ENCODE peak calls at places on chromosome 12, in seven cellular contexts. X is SK-N-SH, L is GM12878, I is HCT116, A is K562, G is HepG2, U is H1. V is an unnamed sample. For H3K27me3 and H3K9me3, the result is how much of the 10 kb centered on the place peaks cover.

GRCh38 chr12:51413149-51413548 is 11.5 kb upstream of the SLC4A8 start:
- DNase-seq in X (no peak), L (no peak), G (no peak), A (no peak), U (no peak), I (no peak), V (no peak)

GRCh38 chr12:62640910-62641448 is 174.4 kb downstream of the MON2 start:
- DNase-seq in L (peak), A (no peak), I (no peak), G (no peak), U (no peak), X (no peak), V (no peak)

GRCh38 chr12:22042981-22043669 is 2.9 kb upstream of the CMAS start:
- DNase-seq in I (no peak), U (no peak), L (no peak), G (no peak), X (no peak), A (no peak), V (no peak)

GRCh38 chr12:25557830-25558436 is 4.8 kb upstream of the LMNTD1 start:
- DNase-seq in L (no peak), A (peak), U (no peak), X (peak), G (peak), I (peak), V (peak)

GRCh38 chr12:94429633-94430032 is 30.0 kb downstream of the CEP83 start:
- DNase-seq in A (no peak), I (no peak), G (peak), U (no peak), L (no peak), X (no peak), V (no peak)

GRCh38 chr12:126084480-126084879 is 1019.2 kb downstream of the AACS start:
- DNase-seq in X (no peak), U (no peak), L (no peak), A (no peak), I (no peak), G (no peak), V (no peak)

GRCh38 chr12:132148368-132149045 is 4.2 kb downstream of the NOC4L start:
- DNase-seq in A (no peak), X (no peak), G (no peak), U (no peak), L (no peak), I (no peak), V (no peak)

GRCh38 chr12:87866602-87867292 is 162.5 kb downstream of the C12orf50 start:
- DNase-seq in A (no peak), I (peak), L (no peak), U (no peak), X (peak), G (peak), V (no peak)

GRCh38 chr12:66668311-66668710 is 10.6 kb downstream of the GRIP1 start:
- DNase-seq in U (no peak), L (no peak), X (no peak), G (no peak), I (no peak), A (no peak), V (no peak)

GRCh38 chr12:94175763-94176660 is 27.6 kb downstream of the PLXNC1 start:
- DNase-seq in U (no peak), A (no peak), L (no peak), G (no peak), I (no peak), X (no peak), V (no peak)

GRCh38 chr12:9365296-9365695 is 157.1 kb upstream of the PZP start:
- DNase-seq in U (no peak), L (no peak), I (no peak), G (no peak), X (no peak), A (no peak), V (no peak)

GRCh38 chr12:20099395-20099976 is 268.9 kb upstream of the PDE3A start:
- DNase-seq in X (no peak), G (no peak), I (no peak), A (no peak), U (no peak), L (no peak), V (peak)

GRCh38 chr12:112916270-112916669 is 9.5 kb downstream of the OAS1 start:
- DNase-seq in A (no peak), G (no peak), I (no peak), U (no peak), X (no peak), L (no peak), V (no peak)

GRCh38 chr12:115749485-115749884 is 528.0 kb downstream of the MED13L start:
- DNase-seq in L (no peak), A (no peak), G (no peak), X (no peak), I (no peak), U (no peak), V (no peak)

GRCh38 chr12:103272949-103273348 is 222.8 kb downstream of the C12orf42 start:
- DNase-seq in A (no peak), I (no peak), X (no peak), U (no peak), G (no peak), L (no peak), V (no peak)

GRCh38 chr12:109240365-109240764 is 68.7 kb downstream of the FOXN4 start:
- DNase-seq in A (no peak), I (no peak), X (no peak), L (no peak), G (no peak), U (no peak), V (no peak)

GRCh38 chr12:105637470-105637869 is 307.0 kb downstream of the C12orf75 start:
- DNase-seq in I (no peak), U (no peak), G (no peak), A (no peak), X (no peak), L (no peak), V (no peak)

GRCh38 chr12:105338954-105339353 is 8.5 kb downstream of the C12orf75 start:
- DNase-seq in I (no peak), A (no peak), X (no peak), L (no peak), U (no peak), G (no peak), V (no peak)

GRCh38 chr12:130253866-130254265 is 83.8 kb upstream of the PIWIL1 start:
- DNase-seq in I (no peak), U (no peak), G (no peak), A (no peak), L (no peak), X (no peak), V (no peak)

GRCh38 chr12:99121476-99121965 is 476.4 kb downstream of the APAF1 start:
- DNase-seq in G (no peak), X (no peak), L (no peak), I (no peak), U (no peak), A (no peak), V (no peak)

GRCh38 chr12:34126239-34126641 is 103.9 kb downstream of the ALG10 start:
- DNase-seq in L (no peak), I (no peak), G (peak), U (no peak), A (no peak), X (no peak), V (no peak)

GRCh38 chr12:80218925-80219714 is 119.8 kb downstream of the OTOGL start:
- DNase-seq in X (no peak), I (no peak), G (peak), U (no peak), A (no peak), L (no peak), V (no peak)

GRCh38 chr12:96471368-96472040 is 17.9 kb upstream of the CFAP54 start:
- DNase-seq in A (no peak), I (no peak), X (no peak), G (no peak), U (no peak), L (no peak), V (no peak)

GRCh38 chr12:23127701-23128100 is 502.7 kb downstream of the ETNK1 start:
- DNase-seq in G (no peak), I (no peak), U (no peak), X (no peak), L (no peak), A (no peak), V (no peak)

GRCh38 chr12:67430708-67431335 is 161.7 kb downstream of the CAND1 start:
- DNase-seq in A (no peak), G (no peak), L (no peak), U (no peak), X (no peak), I (no peak), V (no peak)

GRCh38 chr12:88113871-88114270 is 28.0 kb downstream of the CEP290 start:
- DNase-seq in A (no peak), L (no peak), G (no peak), X (no peak), U (no peak), I (no peak), V (no peak)

GRCh38 chr12:98741615-98742265 is 96.7 kb downstream of the APAF1 start:
- DNase-seq in G (no peak), X (no peak), U (no peak), I (no peak), A (no peak), L (no peak), V (peak)

DNA sequence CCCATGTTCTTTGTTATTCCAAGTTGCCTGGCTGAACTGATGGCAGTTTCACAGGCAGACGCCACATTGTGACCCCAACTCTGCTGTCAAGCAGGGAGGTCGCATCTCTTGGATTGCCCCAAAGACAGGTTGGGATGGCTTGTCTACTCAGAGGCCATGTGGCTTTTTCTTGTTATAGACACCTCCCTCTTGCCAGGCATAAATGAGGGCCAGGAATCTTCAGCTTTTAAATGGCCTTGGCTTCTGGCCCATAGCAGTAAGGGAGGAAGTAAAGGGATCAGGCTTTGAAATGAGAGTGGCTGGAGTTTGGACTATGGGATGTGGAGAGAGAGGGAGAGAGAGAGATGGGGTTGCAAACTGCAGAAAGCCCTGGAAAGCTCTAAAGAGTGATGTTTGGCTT is 215.0 kb downstream of the TBX5 start:
- DNase-seq in U (no peak), A (no peak), I (no peak), G (no peak), L (no peak), X (no peak), V (no peak)
- TF ChIP-seq YY1 in U (no peak), A (no peak), I (no peak), G (no peak), L (no peak), X (no peak), V (no peak)

GRCh38 chr12:63795032-63795687 is 15.5 kb downstream of the RXYLT1 start:
- DNase-seq in I (no peak), L (no peak), G (no peak), A (no peak), X (no peak), U (no peak), V (no peak)

GRCh38 chr12:63787306-63787705 is 7.6 kb downstream of the RXYLT1 start:
- DNase-seq in A (no peak), X (no peak), U (no peak), G (no peak), I (no peak), L (no peak), V (no peak)

GRCh38 chr12:63795944-63796343 is 16.2 kb downstream of the RXYLT1 start:
- DNase-seq in G (no peak), X (no peak), A (no peak), I (no peak), U (no peak), L (no peak), V (no peak)

GRCh38 chr12:63790608-63790945 is 10.9 kb downstream of the RXYLT1 start:
- DNase-seq in L (no peak), X (no peak), A (no peak), U (no peak), G (no peak), I (no peak), V (no peak)

GRCh38 chr12:63792333-63792732 is 12.6 kb downstream of the RXYLT1 start:
- DNase-seq in L (no peak), A (no peak), G (no peak), U (no peak), X (no peak), I (no peak), V (no peak)
- H3K27me3 ChIP-seq in L (under half), A (under half), G (under half), U (under half), X (under half), I (under half), V (under half)

GRCh38 chr12:31896514-31897039 is 62.6 kb upstream of the RESF1 start:
- DNase-seq in I (no peak), L (peak), A (peak), G (no peak), U (no peak), X (no peak), V (no peak)
- H3K9me3 ChIP-seq in I (under half), L (under half), A (under half), G (under half), U (under half), X (under half), V (under half)

GRCh38 chr12:90122716-90123115 is 414.1 kb upstream of the ATP2B1 start:
- DNase-seq in L (no peak), G (no peak), U (no peak), I (no peak), A (no peak), X (no peak), V (no peak)

GRCh38 chr12:90126125-90126524 is 417.5 kb upstream of the ATP2B1 start:
- DNase-seq in G (no peak), U (no peak), I (no peak), X (no peak), L (no peak), A (no peak), V (no peak)

GRCh38 chr12:90124914-90125313 is 416.3 kb upstream of the ATP2B1 start:
- DNase-seq in I (no peak), X (no peak), G (no peak), U (no peak), L (no peak), A (no peak), V (no peak)

GRCh38 chr12:90120627-90121026 is 412.0 kb upstream of the ATP2B1 start:
- DNase-seq in G (no peak), A (no peak), L (no peak), X (no peak), I (no peak), U (no peak), V (no peak)

GRCh38 chr12:90124289-90124688 is 415.7 kb upstream of the ATP2B1 start:
- DNase-seq in U (no peak), L (no peak), X (no peak), A (no peak), G (no peak), I (no peak), V (no peak)
- TF ChIP-seq YY1 in U (no peak), L (no peak), X (no peak), A (no peak), G (no peak), I (no peak), V (no peak)

GRCh38 chr12:48980389-48980952 is 2.3 kb downstream of the WNT1 start:
- DNase-seq in I (no peak), G (no peak), L (no peak), U (no peak), X (peak), A (peak), V (no peak)
- H3K27me3 ChIP-seq in I (under half), G (under half), L (under half), U (half or more), X (half or more), A (under half), V (half or more)

DNA sequence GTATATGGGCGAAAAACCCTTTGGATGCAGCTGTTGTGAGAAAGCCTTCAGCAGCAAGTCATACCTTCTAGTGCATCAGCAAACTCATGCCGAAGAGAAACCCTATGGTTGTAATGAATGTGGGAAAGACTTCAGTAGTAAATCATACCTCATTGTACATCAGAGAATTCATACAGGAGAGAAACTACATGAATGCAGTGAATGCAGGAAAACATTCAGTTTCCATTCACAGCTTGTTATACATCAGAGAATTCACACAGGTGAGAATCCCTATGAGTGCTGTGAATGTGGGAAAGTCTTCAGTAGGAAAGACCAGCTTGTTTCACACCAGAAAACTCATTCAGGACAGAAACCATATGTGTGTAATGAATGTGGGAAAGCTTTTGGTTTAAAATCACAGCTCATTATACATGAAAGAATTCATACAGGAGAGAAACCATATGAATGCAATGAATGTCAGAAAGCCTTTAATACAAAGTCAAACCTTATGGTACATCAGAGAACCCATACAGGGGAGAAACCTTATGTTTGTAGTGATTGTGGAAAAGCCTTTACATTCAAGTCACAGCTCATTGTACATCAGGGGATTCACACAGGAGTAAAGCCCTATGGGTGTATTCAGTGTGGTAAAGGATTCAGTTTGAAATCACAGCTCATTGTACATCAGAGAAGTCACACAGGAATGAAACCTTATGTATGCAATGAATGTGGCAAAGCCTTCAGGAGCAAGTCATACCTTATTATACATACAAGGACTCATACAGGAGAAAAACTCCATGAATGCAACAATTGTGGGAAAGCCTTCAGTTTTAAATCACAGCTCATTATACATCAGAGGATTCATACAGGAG is 21.4 kb downstream of the ZNF268 start:
- DNase-seq in A (no peak), U (no peak), G (no peak), L (no peak), I (no peak), X (no peak), V (no peak)
- H3K9me3 ChIP-seq in A (under half), U (half or more), G (half or more), L (half or more), I (half or more), X (half or more), V (half or more)

GRCh38 chr12:53696655-53697321 is 20.9 kb upstream of the ATP5MC2 start:
- DNase-seq in U (no peak), I (no peak), G (no peak), A (no peak), X (no peak), L (no peak), V (no peak)

GRCh38 chr12:53700567-53700966 is 24.7 kb upstream of the ATP5MC2 start:
- DNase-seq in A (no peak), L (no peak), U (no peak), X (no peak), I (no peak), G (no peak), V (no peak)

GRCh38 chr12:53699673-53700015 is 23.8 kb upstream of the ATP5MC2 start:
- DNase-seq in A (no peak), U (no peak), I (no peak), X (no peak), G (no peak), L (no peak), V (no peak)

GRCh38 chr12:53701518-53702264 is 25.6 kb downstream of the CALCOCO1 start:
- DNase-seq in I (peak), G (peak), X (peak), L (peak), A (peak), U (no peak), V (no peak)

DNA sequence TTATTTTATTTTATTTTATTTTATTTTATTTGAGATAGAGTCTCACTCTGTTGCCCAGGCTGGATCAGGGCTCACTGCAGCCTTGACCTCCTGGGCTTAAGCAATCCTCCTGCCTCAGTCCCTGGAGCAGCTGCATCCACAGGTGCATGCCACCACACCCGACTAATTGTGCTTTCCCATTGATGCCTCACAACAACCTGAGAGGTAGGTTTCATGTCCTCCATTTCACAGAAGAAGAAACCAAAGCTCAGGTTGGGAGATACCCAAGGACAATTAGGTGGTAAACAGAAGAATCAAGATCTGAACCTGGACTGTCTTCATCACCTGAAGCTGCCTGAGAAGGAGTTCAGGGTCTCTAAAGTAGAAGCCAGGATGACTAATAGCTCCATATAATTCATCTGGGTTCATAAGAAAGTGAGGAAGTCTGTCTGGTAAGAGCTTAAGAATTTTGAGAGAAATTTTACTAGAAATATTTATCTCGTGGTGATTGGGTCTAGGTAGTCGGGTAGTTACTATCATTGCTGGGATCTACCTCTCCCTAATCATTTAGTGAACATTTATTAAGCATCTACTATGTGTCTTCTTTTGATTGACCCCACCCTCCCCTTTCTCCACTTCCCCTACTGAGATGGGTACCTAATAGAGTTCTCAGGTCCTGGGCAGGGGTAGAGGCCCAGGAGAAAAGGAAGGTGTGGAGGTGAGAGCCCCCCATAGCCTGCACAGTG is 23.2 kb upstream of the ATP5MC2 start:
- DNase-seq in X (no peak), A (no peak), U (no peak), G (no peak), L (no peak), I (no peak), V (no peak)
- TF ChIP-seq YY1 in X (no peak), A (no peak), U (no peak), G (no peak), L (no peak), I (no peak), V (no peak)

DNA sequence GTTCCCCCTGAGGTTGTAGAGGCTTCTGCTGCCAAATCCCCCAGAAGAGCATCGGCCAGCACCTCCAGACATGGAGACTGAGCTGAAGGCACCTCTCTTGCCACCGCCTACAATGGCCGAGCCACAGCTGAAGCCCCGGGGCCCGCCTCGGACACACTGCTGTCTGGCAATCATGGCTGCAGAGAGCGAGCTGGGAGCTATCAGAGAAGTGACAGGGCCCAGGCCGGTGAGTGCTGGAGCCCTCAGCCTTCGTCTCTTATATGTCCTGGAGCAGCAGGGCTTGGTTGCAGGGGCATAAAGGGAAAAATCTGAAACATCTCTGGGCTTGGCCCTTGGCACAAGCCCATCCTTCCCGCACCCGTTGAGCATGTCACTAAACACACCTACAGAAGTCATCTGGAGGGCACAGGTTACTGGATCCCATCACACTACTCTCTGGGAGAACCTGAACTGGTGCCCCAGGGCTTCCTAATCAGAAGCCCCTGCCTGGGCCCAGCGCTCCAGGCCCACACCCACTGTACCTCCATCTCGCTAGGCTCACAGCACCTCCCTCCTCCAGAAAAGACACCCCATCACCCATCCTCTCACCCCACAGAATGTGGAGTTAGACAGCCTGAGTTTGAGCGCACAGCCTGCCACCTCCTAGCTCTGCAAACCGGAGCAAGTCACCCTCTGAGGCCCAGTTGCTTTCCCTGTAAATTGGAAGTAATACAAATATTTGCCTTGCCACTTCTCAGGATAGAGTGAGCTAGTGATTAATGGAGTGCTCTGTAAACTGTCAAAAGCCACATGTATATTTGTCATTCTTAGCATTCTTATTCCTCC is at the start of gene KRT4:
- DNase-seq in U (no peak), L (no peak), G (no peak), A (no peak), X (no peak), I (no peak), V (no peak)
- H3K27me3 ChIP-seq in U (under half), L (under half), G (under half), A (under half), X (under half), I (under half), V (under half)

V was measured in NT2/D1.